ENCODE peak calls at places on chromosomes 5 and 9, in four cellular contexts. G is activated gamma-delta T cell treated with Interleukin-2 at 50 U/mL for 16 hours, E is NCI-H1694 treated with DMSO at 0.1 percent for 48 hours, Y is CMK. V is an unnamed sample.

GRCh38 chr5:179822444-179822990 is 1.8 kb downstream of the SQSTM1 start:
- DNase-seq in G (no peak), E (no peak), Y (no peak), V (no peak)

GRCh38 chr9:75228893-75229292 is 140.6 kb downstream of the OSTF1 start:
- DNase-seq in G (no peak), E (no peak), Y (no peak), V (no peak)

GRCh38 chr9:93666279-93666784 is 89.9 kb downstream of the PHF2 start:
- DNase-seq in G (no peak), E (no peak), Y (no peak), V (no peak)

GRCh38 chr5:38551020-38552017 is 5.1 kb downstream of the LIFR start:
- DNase-seq in G (no peak), E (peak; percentile 37), Y (no peak), V (no peak)

GRCh38 chr9:82057805-82058204 is 69.2 kb downstream of the SPATA31D1 start:
- DNase-seq in G (no peak), E (no peak), Y (no peak), V (no peak)

GRCh38 chr5:149143470-149143869 is 2.2 kb downstream of the ABLIM3 start:
- DNase-seq in G (no peak), E (no peak), Y (no peak), V (no peak)

GRCh38 chr9:99026271-99026955 is 78.5 kb upstream of the TGFBR1 start:
- DNase-seq in G (no peak), E (no peak), Y (no peak), V (no peak)

GRCh38 chr9:107980984-107981383 is 491.4 kb upstream of the KLF4 start:
- DNase-seq in G (no peak), E (no peak), Y (no peak), V (no peak)

GRCh38 chr5:147208134-147208533 is 26.7 kb upstream of the STK32A start:
- DNase-seq in G (no peak), E (no peak), Y (no peak), V (no peak)

GRCh38 chr9:133533878-133534277 is 626 bp upstream of the ADAMTSL2 start:
- DNase-seq in G (no peak), E (no peak), Y (no peak), V (no peak)

GRCh38 chr5:146357125-146357524 is 18.5 kb downstream of the POU4F3 start:
- DNase-seq in G (no peak), E (no peak), Y (no peak), V (no peak)

GRCh38 chr5:148776780-148777179 is 49.6 kb upstream of the ADRB2 start:
- DNase-seq in G (no peak), E (no peak), Y (no peak), V (no peak)

GRCh38 chr5:173837654-173838053 is 50.5 kb upstream of the CPEB4 start:
- DNase-seq in G (no peak), E (no peak), Y (no peak), V (no peak)

GRCh38 chr5:16685069-16685468 is 68.3 kb upstream of the RETREG1 start:
- DNase-seq in G (no peak), E (no peak), Y (no peak), V (no peak)

GRCh38 chr9:19286634-19287188 is 56.2 kb downstream of the DENND4C start:
- DNase-seq in G (no peak), E (no peak), Y (no peak), V (no peak)

GRCh38 chr9:91770229-91770628 is 179.8 kb downstream of the ROR2 start:
- DNase-seq in G (no peak), E (no peak), Y (no peak), V (no peak)

GRCh38 chr9:136587145-136587943 is 41.5 kb upstream of the NOTCH1 start:
- DNase-seq in G (no peak), E (no peak), Y (peak; percentile 94), V (no peak)

GRCh38 chr9:95585824-95586223 is 69.1 kb upstream of the PTCH1 start:
- DNase-seq in G (no peak), E (no peak), Y (no peak), V (no peak)

GRCh38 chr5:95076395-95077165 is 208.3 kb downstream of the MCTP1 start:
- DNase-seq in G (no peak), E (no peak), Y (no peak), V (no peak)

GRCh38 chr9:18256574-18256973 is 217.4 kb upstream of the ADAMTSL1 start:
- DNase-seq in G (no peak), E (no peak), Y (no peak), V (no peak)

V was measured in GM06990.